ENCODE peak calls at places on chromosome 13, in five cellular contexts. Q is dorsolateral prefrontal cortex, U is Panc1, D is PC-3, Z is breast epithelium. G is an unnamed sample.

GRCh38 chr13:105804561-105805190 is 730.8 kb downstream of the EFNB2 start:
- DNase-seq in Z (no peak), U (no peak), D (peak; percentile 43), Q (peak; percentile 38), G (peak; percentile 52)

GRCh38 chr13:60679928-60680693 is 283.1 kb downstream of the TDRD3 start:
- DNase-seq in Z (no peak), U (no peak), D (no peak), Q (no peak), G (peak; percentile 23)

GRCh38 chr13:42569576-42570344 is 4.2 kb upstream of the TNFSF11 start:
- DNase-seq in D (no peak), U (no peak), Q (no peak), Z (no peak), G (no peak)

GRCh38 chr13:113403255-113404104 is 39.5 kb upstream of the GRTP1 start:
- DNase-seq in Q (no peak), Z (no peak), D (no peak), U (no peak), G (no peak)

GRCh38 chr13:61410669-61411297 is 4.9 kb downstream of the PCDH20 start:
- DNase-seq in Q (no peak), Z (no peak), U (peak; percentile 1), D (peak; percentile 48), G (peak; percentile 24)

GRCh38 chr13:47420568-47420967 is 523.7 kb upstream of the HTR2A start:
- DNase-seq in U (peak; percentile 12), D (peak; percentile 72), Q (no peak), Z (no peak), G (no peak)

GRCh38 chr13:27170221-27170520 is 1.4 kb downstream of the USP12 start:
- DNase-seq in U (no peak), Z (no peak), D (peak; percentile 63), Q (no peak), G (peak; percentile 62)

GRCh38 chr13:94339116-94339687 is 140.3 kb downstream of the DCT start:
- DNase-seq in Z (no peak), U (no peak), D (no peak), Q (no peak), G (no peak)

GRCh38 chr13:49996166-49996915 is 501 bp upstream of the TRIM13 start:
- DNase-seq in D (peak; percentile 82), U (no peak), Z (peak; percentile 90), Q (peak; percentile 85), G (peak; percentile 93)

GRCh38 chr13:99151516-99151915 is 49.1 kb upstream of the UBAC2 start:
- DNase-seq in U (no peak), D (peak; percentile 88), Q (no peak), Z (no peak), G (peak; percentile 96)

GRCh38 chr13:73000027-73000674 is 58.7 kb upstream of the KLF5 start:
- DNase-seq in U (no peak), Q (no peak), D (peak; percentile 19), Z (no peak), G (no peak)

GRCh38 chr13:70249332-70250064 is 141.2 kb upstream of the KLHL1 start:
- DNase-seq in Z (no peak), D (peak; percentile 78), Q (no peak), U (peak; percentile 27), G (peak; percentile 65)

GRCh38 chr13:49922301-49922700 is 13.8 kb downstream of the SPRYD7 start:
- DNase-seq in Z (no peak), Q (no peak), D (no peak), U (no peak), G (no peak)

GRCh38 chr13:93144031-93144430 is 82.6 kb upstream of the GPC6 start:
- DNase-seq in Z (no peak), D (no peak), U (no peak), Q (no peak), G (no peak)

GRCh38 chr13:33233547-33233946 is 52.0 kb downstream of the STARD13 start:
- DNase-seq in Z (no peak), D (peak; percentile 5), Q (no peak), U (no peak), G (no peak)

GRCh38 chr13:33235564-33235963 is 50.0 kb downstream of the STARD13 start:
- DNase-seq in U (no peak), D (peak; percentile 49), Q (no peak), Z (no peak), G (peak; percentile 53)

GRCh38 chr13:33232883-33233282 is 52.7 kb downstream of the STARD13 start:
- DNase-seq in D (no peak), U (no peak), Q (no peak), Z (no peak), G (no peak)

GRCh38 chr13:33236021-33236420 is 49.5 kb downstream of the STARD13 start:
- DNase-seq in U (no peak), D (peak; percentile 85), Q (no peak), Z (no peak), G (peak; percentile 51)

DNA sequence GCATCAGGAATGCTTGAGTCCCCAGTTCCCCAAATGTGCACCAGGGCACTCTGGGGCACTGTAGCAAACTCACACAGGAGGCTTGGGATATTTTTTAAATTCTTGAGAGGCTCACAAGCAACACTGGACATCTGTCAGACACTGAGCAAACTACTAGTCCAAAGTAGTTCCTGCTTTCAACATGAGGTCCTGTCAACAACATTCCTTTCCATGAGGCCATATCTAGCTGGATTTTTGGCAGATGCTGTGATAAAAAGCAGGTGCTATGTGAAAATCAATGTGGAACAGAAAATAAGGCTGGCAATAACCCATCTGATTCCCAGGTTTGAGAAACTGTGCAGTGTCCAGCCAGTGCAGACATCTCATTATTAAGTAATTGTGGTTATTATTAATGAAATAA is 50.5 kb downstream of the STARD13 start:
- DNase-seq in D (peak; percentile 27), Z (no peak), U (no peak), Q (no peak), G (no peak)
- TF ChIP-seq CTCF in D (no peak), Z (no peak), U (no peak), Q (no peak), G (no peak)

GRCh38 chr13:30895773-30896172 is 10.3 kb upstream of the MEDAG start:
- DNase-seq in Q (no peak), U (no peak), Z (no peak), D (no peak), G (peak; percentile 64)
- TF ChIP-seq CTCF in Q (no peak), U (no peak), Z (no peak), D (no peak), G (no peak)

GRCh38 chr13:51584731-51585191 is 499 bp downstream of the WDFY2 start:
- DNase-seq in D (peak; percentile 48), U (no peak), Q (peak; percentile 47), Z (peak; percentile 60), G (peak; percentile 74)
- TF ChIP-seq CTCF in D (no peak), U (no peak), Q (no peak), Z (no peak), G (no peak)

GRCh38 chr13:76798037-76798436 is 88.2 kb downstream of the KCTD12 start:
- DNase-seq in Z (no peak), Q (no peak), U (no peak), D (no peak), G (no peak)
- TF ChIP-seq CTCF in Z (no peak), Q (no peak), U (no peak), D (no peak), G (no peak)

GRCh38 chr13:69092615-69093322 is 1014.9 kb upstream of the ATXN8OS start:
- DNase-seq in D (no peak), Z (no peak), U (no peak), Q (no peak), G (no peak)
- TF ChIP-seq CTCF in D (no peak), Z (no peak), U (no peak), Q (no peak), G (no peak)

GRCh38 chr13:59259416-59260000 is 904.2 kb downstream of the DIAPH3 start:
- DNase-seq in D (no peak), U (no peak), Z (no peak), Q (no peak), G (no peak)

GRCh38 chr13:59263531-59263930 is 900.2 kb downstream of the DIAPH3 start:
- DNase-seq in D (no peak), U (no peak), Z (no peak), Q (no peak), G (no peak)

GRCh38 chr13:59266478-59267063 is 897.2 kb downstream of the DIAPH3 start:
- DNase-seq in Q (no peak), Z (no peak), U (no peak), D (no peak), G (no peak)

DNA sequence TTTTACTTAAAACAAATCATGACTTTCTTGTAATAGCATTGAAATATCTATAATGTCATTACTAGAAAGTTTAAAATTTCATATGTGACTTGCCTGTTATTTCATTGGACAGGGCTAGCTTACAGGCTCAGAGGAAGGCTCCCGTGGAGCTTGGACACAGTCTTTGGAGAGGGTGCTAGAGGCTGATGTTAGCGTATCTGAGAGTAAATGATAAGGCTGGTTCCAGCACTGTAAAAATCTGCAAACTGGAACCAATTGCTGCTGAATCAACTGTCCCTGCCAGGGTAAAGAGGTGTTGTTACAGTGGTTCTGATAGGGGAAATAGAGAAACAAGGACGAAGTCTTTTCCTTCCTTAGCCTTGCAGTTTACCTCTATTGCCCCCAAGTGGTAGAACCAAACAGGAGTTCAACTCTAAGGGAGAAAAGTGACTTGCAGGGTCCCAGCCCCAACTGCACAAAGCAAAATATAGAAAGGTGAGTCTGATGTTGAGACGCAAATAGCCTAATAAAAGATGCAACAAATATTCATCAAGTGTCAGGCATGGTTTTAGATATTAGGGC is 901.7 kb downstream of the DIAPH3 start:
- DNase-seq in Q (no peak), Z (no peak), D (no peak), U (no peak), G (peak; percentile 31)
- TF ChIP-seq CTCF in Q (peak; percentile 68), Z (no peak), D (no peak), U (peak; percentile 10), G (no peak)

GRCh38 chr13:29771247-29771646 is 79.2 kb downstream of the UBL3 start:
- DNase-seq in Z (no peak), Q (no peak), D (peak; percentile 70), U (no peak), G (peak; percentile 45)
- TF ChIP-seq CTCF in Z (peak; percentile 31), Q (peak; percentile 66), D (peak; percentile 73), U (peak; percentile 24), G (peak; percentile 43)

DNA sequence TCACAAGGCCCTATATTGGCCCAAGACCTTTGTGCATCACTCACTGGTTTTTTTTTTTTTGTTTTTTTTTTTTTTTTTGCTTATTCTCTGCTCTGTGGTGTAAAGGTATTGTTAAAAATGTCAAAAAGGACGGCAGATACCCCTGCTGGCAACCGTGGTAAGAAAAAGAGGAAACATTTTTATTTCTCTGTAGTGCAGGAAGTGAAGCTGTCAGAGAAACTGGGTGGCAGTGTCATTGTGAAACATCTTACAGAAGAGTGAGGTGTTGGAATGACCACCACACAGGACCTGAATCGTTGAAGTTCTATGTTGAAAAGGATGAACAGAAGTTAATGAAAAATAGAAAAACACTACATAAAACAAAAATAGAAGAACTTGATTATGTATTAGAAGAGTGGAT is 346.4 kb downstream of the FGF9 start:
- DNase-seq in D (no peak), Z (no peak), Q (no peak), U (no peak), G (no peak)
- TF ChIP-seq CTCF in D (no peak), Z (no peak), Q (no peak), U (no peak), G (no peak)